ENCODE peak calls at places on chromosomes 7 and 10, in nine cellular contexts. R is ovary; B is bronchial epithelial cell; T is endothelial cell; X is head of caudate nucleus; E is cardiac fibroblast; D is activated CD8-positive, alpha-beta T cell treated with anti-CD3 and anti-CD28 coated beads, Interleukin-2, amount 10 ng/mL, durations not matched to agents 7 days and 5 days; N is left ventricle myocardium inferior; P is HFFc6. Q is an unnamed sample.

GRCh38 chr7:132904209-132904608 is 177.7 kb downstream of the CHCHD3 start:
- DNase-seq in R (no peak), B (peak; percentile 72), T (no peak), X (no peak), E (no peak), D (no peak), N (no peak), P (no peak), Q (no peak)

GRCh38 chr7:102028206-102028826 is 210.9 kb downstream of the CUX1 start:
- DNase-seq in R (no peak), B (no peak), T (no peak), X (no peak), E (no peak), D (peak; percentile 46), N (no peak), P (no peak), Q (no peak)

GRCh38 chr10:48209246-48209645 is 65.2 kb downstream of the FRMPD2 start:
- DNase-seq in R (no peak), B (no peak), T (no peak), X (no peak), E (peak; percentile 4), D (no peak), N (no peak), P (peak; percentile 24), Q (no peak)

GRCh38 chr7:41147651-41148360 is 555.1 kb downstream of the INHBA start:
- DNase-seq in R (no peak), B (peak; percentile 65), T (no peak), X (no peak), E (peak; percentile 2), D (no peak), N (no peak), P (no peak), Q (no peak)

GRCh38 chr10:58278274-58278961 is 9.5 kb downstream of the CISD1 start:
- DNase-seq in R (no peak), B (no peak), T (no peak), X (no peak), E (no peak), D (no peak), N (no peak), P (no peak), Q (no peak)

GRCh38 chr10:111551001-111551400 is 474.2 kb downstream of the ADRA2A start:
- DNase-seq in R (no peak), B (no peak), T (no peak), X (no peak), E (no peak), D (no peak), N (no peak), P (no peak), Q (no peak)

GRCh38 chr7:135508853-135509588 is 881 bp downstream of the CNOT4 start:
- DNase-seq in R (peak; percentile 19), B (peak; percentile 44), T (peak; percentile 30), X (peak; percentile 35), E (peak; percentile 34), D (peak; percentile 58), N (no peak), P (peak; percentile 19), Q (peak; percentile 41)

GRCh38 chr7:38682602-38683001 is 51.4 kb upstream of the AMPH start:
- DNase-seq in R (no peak), B (no peak), T (no peak), X (no peak), E (peak; percentile 66), D (no peak), N (no peak), P (no peak), Q (no peak)

GRCh38 chr7:128190051-128190640 is 50.9 kb upstream of the LEP start:
- DNase-seq in R (no peak), B (peak; percentile 17), T (no peak), X (no peak), E (no peak), D (no peak), N (no peak), P (no peak), Q (no peak)

GRCh38 chr7:112481833-112482669 is 1.3 kb downstream of the LSMEM1 start:
- DNase-seq in R (peak; percentile 23), B (peak; percentile 94), T (no peak), X (no peak), E (peak; percentile 74), D (no peak), N (peak; percentile 20), P (peak; percentile 94), Q (peak; percentile 51)

GRCh38 chr10:6089334-6090219 is 743 bp downstream of the RBM17 start:
- DNase-seq in R (no peak), B (peak; percentile 71), T (peak; percentile 41), X (no peak), E (peak; percentile 22), D (peak; percentile 48), N (no peak), P (peak; percentile 19), Q (peak; percentile 13)

Q was measured in SJCRH30.